ENCODE peak calls at places on chromosome 16, in seven cellular contexts. X is ovary, B is AG04450, I is uterus, T is body of pancreas, M is progenitor cell of endocrine pancreas, E is HCT116. V is an unnamed sample.

GRCh38 chr16:18013863-18014262 is 322.7 kb downstream of the NPIPA8 start:
- DNase-seq in X (no peak), B (no peak), I (no peak), T (no peak), M (no peak), E (no peak), V (no peak)

GRCh38 chr16:67555795-67556212 is 6.5 kb upstream of the CTCF start:
- DNase-seq in X (no peak), B (no peak), I (no peak), T (no peak), M (no peak), E (peak), V (no peak)

GRCh38 chr16:81005644-81006471 is 827 bp downstream of the CMC2 start:
- DNase-seq in X (no peak), B (no peak), I (no peak), T (no peak), M (peak), E (peak), V (no peak)

GRCh38 chr16:59198487-59198886 is 464.4 kb upstream of the GOT2 start:
- DNase-seq in X (no peak), B (no peak), I (no peak), T (no peak), M (no peak), E (no peak), V (no peak)

GRCh38 chr16:81778861-81779539 is at the start of gene PLCG2:
- DNase-seq in X (peak), B (no peak), I (peak), T (peak), M (peak), E (peak), V (peak)

GRCh38 chr16:81645303-81645702 is 133.8 kb upstream of the PLCG2 start:
- DNase-seq in X (no peak), B (peak), I (peak), T (peak), M (no peak), E (no peak), V (no peak)

GRCh38 chr16:53111078-53111776 is 56.4 kb downstream of the CHD9 start:
- DNase-seq in X (no peak), B (no peak), I (no peak), T (no peak), M (no peak), E (no peak), V (no peak)

GRCh38 chr16:28033870-28034269 is 29.6 kb downstream of the GSG1L start:
- DNase-seq in X (no peak), B (no peak), I (no peak), T (no peak), M (no peak), E (no peak), V (no peak)

GRCh38 chr16:72740346-72740745 is 307.6 kb downstream of the ZFHX3 start:
- DNase-seq in X (no peak), B (peak), I (no peak), T (no peak), M (no peak), E (no peak), V (no peak)

GRCh38 chr16:3180445-3180878 is 7.5 kb upstream of the OR1F1 start:
- DNase-seq in X (no peak), B (no peak), I (no peak), T (no peak), M (no peak), E (no peak), V (no peak)

GRCh38 chr16:82627811-82628339 is 1.1 kb downstream of the CDH13 start:
- DNase-seq in X (no peak), B (no peak), I (peak), T (no peak), M (peak), E (no peak), V (no peak)

GRCh38 chr16:51876934-51877333 is 670.0 kb downstream of the TOX3 start:
- DNase-seq in X (no peak), B (peak), I (no peak), T (no peak), M (no peak), E (no peak), V (no peak)

GRCh38 chr16:81548901-81549546 is 104.4 kb downstream of the CMIP start:
- DNase-seq in X (no peak), B (no peak), I (no peak), T (peak), M (peak), E (no peak), V (peak)

GRCh38 chr16:47228241-47228640 is 84.5 kb upstream of the NETO2 start:
- DNase-seq in X (no peak), B (no peak), I (no peak), T (no peak), M (no peak), E (no peak), V (no peak)

GRCh38 chr16:46789499-46790414 is 41.2 kb downstream of the C16orf87 start:
- DNase-seq in X (peak), B (no peak), I (peak), T (peak), M (peak), E (no peak), V (peak)

GRCh38 chr16:88602091-88602490 is 31.9 kb downstream of the ZC3H18 start:
- DNase-seq in X (no peak), B (no peak), I (no peak), T (no peak), M (no peak), E (no peak), V (no peak)

GRCh38 chr16:69150146-69150865 is 17.9 kb downstream of the UTP4 start:
- DNase-seq in X (peak), B (peak), I (peak), T (peak), M (peak), E (peak), V (peak)

GRCh38 chr16:19281246-19281645 is 4.3 kb upstream of the CLEC19A start:
- DNase-seq in X (no peak), B (no peak), I (no peak), T (no peak), M (no peak), E (no peak), V (no peak)

GRCh38 chr16:5884996-5885395 is 787.4 kb upstream of the EEF2KMT start:
- DNase-seq in X (no peak), B (no peak), I (no peak), T (no peak), M (no peak), E (no peak), V (no peak)

GRCh38 chr16:3609895-3610697 is 1.3 kb downstream of the SLX4 start:
- DNase-seq in X (no peak), B (no peak), I (no peak), T (no peak), M (no peak), E (no peak), V (no peak)

GRCh38 chr16:86702824-86703588 is 124.7 kb downstream of the FOXL1 start:
- DNase-seq in X (no peak), B (no peak), I (no peak), T (no peak), M (no peak), E (no peak), V (no peak)

GRCh38 chr16:77690416-77690815 is 31.9 kb upstream of the NUDT7 start:
- DNase-seq in X (no peak), B (no peak), I (no peak), T (no peak), M (no peak), E (no peak), V (no peak)

GRCh38 chr16:73768786-73769203 is 527.8 kb upstream of the PSMD7 start:
- DNase-seq in X (peak), B (no peak), I (no peak), T (peak), M (no peak), E (no peak), V (no peak)

GRCh38 chr16:8866884-8867482 is 1.8 kb downstream of the CARHSP1 start:
- DNase-seq in X (peak), B (no peak), I (no peak), T (no peak), M (no peak), E (no peak), V (no peak)

GRCh38 chr16:48013476-48013875 is 142.3 kb downstream of the ABCC12 start:
- DNase-seq in X (no peak), B (no peak), I (no peak), T (no peak), M (no peak), E (no peak), V (no peak)

GRCh38 chr16:1464196-1464893 is 10.5 kb downstream of the CLCN7 start:
- DNase-seq in X (no peak), B (no peak), I (no peak), T (no peak), M (no peak), E (no peak), V (no peak)

GRCh38 chr16:86946396-86946795 is 368.0 kb downstream of the FOXL1 start:
- DNase-seq in X (no peak), B (no peak), I (no peak), T (no peak), M (no peak), E (no peak), V (no peak)

GRCh38 chr16:78689536-78689935 is 590.1 kb downstream of the WWOX start:
- DNase-seq in X (no peak), B (no peak), I (no peak), T (no peak), M (no peak), E (no peak), V (no peak)

GRCh38 chr16:86649875-86650274 is 71.5 kb downstream of the FOXL1 start:
- DNase-seq in X (no peak), B (no peak), I (no peak), T (no peak), M (no peak), E (no peak), V (no peak)

GRCh38 chr16:15035163-15035729 is 20.6 kb downstream of the NTAN1 start:
- DNase-seq in X (no peak), B (no peak), I (peak), T (no peak), M (no peak), E (no peak), V (no peak)

GRCh38 chr16:55323637-55324490 is at the start of gene IRX6:
- DNase-seq in X (no peak), B (no peak), I (no peak), T (peak), M (peak), E (no peak), V (no peak)
- TF ChIP-seq CTCF in X (no peak), B (no peak), I (no peak), T (no peak), M (peak), E (peak), V (no peak)

DNA sequence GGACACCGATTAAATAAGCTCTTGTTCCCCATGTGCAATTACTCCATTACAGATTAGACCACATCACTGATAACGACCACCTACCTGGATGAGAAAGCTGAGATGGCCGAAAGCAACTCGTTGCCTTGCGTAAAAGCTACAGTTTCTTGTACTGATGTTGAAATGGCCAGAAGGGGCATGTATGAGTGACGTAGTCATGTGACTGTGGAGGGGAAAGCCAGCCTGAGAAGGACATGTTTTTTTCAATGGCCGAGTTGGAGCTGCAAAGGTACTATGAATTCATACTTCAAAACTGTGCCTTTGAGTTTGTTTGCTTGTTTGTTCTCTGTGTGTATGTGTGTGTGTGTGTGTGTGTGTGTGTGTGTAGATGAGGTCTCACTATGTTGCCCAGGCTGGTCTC is 17.0 kb upstream of the HYDIN start:
- DNase-seq in X (no peak), B (no peak), I (no peak), T (no peak), M (no peak), E (no peak), V (no peak)
- TF ChIP-seq CTCF in X (no peak), B (no peak), I (no peak), T (no peak), M (no peak), E (no peak), V (no peak)

GRCh38 chr16:24689128-24689527 is 40.3 kb upstream of the TNRC6A start:
- DNase-seq in X (no peak), B (no peak), I (no peak), T (no peak), M (no peak), E (peak), V (peak)
- TF ChIP-seq CTCF in X (no peak), B (peak), I (peak), T (no peak), M (peak), E (peak), V (peak)

DNA sequence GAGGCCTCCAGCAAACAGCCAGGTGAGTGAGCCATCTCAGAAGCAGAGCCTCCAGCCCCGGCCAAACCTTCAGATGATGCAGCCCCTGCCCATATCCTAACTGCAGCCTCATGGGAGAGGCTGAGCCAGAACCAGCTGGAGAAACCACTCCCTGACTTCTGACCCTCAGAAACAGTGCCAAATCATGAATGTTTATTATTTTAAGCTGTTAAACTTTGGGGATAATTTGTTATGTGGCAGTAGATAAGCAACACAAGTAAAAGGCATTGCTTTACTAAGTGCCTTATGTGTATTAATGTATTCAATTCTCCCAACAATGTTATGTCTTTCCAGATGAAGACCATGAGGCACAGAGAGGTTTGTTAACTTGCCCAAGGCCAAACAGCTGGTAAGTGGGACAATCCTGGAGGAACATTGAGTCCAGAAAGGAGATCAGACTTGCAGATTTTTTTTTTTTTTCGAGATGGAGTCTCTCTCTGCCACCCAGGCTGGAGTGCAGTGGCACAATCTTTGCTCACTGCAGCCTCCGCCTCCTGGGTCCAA is 59.6 kb downstream of the SOCS1 start:
- DNase-seq in X (no peak), B (no peak), I (no peak), T (no peak), M (no peak), E (no peak), V (no peak)
- TF ChIP-seq CTCF in X (no peak), B (no peak), I (no peak), T (no peak), M (no peak), E (no peak), V (no peak)

GRCh38 chr16:29863669-29863984 is 601 bp upstream of the CDIPT start:
- DNase-seq in X (no peak), B (no peak), I (no peak), T (no peak), M (no peak), E (no peak), V (no peak)

GRCh38 chr16:29864205-29864604 is 1.2 kb upstream of the CDIPT start:
- DNase-seq in X (no peak), B (no peak), I (no peak), T (no peak), M (no peak), E (no peak), V (no peak)

GRCh38 chr16:29871822-29872546 is 9.0 kb upstream of the CDIPT start:
- DNase-seq in X (no peak), B (no peak), I (no peak), T (no peak), M (no peak), E (no peak), V (no peak)

GRCh38 chr16:29873319-29873718 is 10.3 kb upstream of the CDIPT start:
- DNase-seq in X (no peak), B (no peak), I (no peak), T (no peak), M (no peak), E (no peak), V (no peak)

GRCh38 chr16:29868396-29868795 is 5.4 kb upstream of the CDIPT start:
- DNase-seq in X (no peak), B (no peak), I (no peak), T (no peak), M (no peak), E (no peak), V (no peak)
- TF ChIP-seq CTCF in X (no peak), B (no peak), I (no peak), T (no peak), M (no peak), E (no peak), V (no peak)

DNA sequence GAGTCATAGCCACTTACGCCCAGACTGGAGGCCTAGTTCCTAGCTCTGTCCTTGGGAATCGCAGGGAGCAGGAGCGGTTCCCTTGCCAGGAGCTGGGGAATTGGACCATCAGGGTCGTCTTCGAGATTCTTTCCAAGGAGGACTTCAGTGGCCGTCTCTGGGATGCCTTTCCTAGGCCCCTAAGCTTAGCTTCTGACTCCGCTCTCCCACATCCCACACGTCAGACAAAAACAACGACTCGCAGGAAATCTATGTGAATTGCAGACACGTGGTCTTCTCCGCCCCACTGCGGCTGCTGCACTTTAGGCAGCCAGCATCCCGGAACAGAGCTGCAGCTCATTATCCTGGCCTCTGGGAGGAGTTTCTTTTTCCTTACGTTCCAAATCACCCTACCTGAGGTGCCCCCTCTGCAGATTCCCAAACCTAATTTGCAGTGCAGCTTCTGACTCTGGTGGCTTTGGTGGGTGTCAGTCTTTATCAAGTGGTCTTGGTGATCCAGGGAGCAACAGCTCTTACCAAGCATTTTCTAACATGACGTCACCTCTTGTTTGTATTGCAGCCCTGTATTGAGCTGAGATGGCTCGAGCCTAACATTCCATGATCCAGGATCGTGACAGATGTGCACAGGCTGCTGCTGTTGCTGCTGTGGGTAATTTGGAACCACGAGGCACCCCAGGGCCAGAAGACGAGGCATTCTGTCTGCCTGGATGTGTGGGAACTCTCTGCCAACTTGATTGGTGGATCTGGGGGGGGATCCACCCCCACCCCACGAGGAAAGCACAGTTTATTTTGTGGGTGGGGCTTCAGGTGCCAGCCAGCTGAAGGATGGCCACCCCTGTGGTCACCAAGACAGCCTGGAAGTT is 1.1 kb downstream of the KATNB1 start:
- DNase-seq in X (peak), B (peak), I (no peak), T (peak), M (no peak), E (no peak), V (peak)
- TF ChIP-seq CTCF in X (no peak), B (peak), I (no peak), T (no peak), M (peak), E (peak), V (no peak)